ENCODE peak calls at places on chromosomes 7 and 10, in six cellular contexts. Q, X, J, N, G and O are unnamed samples.

GRCh38 chr7:13144622-13145021 is 457.2 kb downstream of the ARL4A start:
- DNase-seq in Q (no peak), X (no peak), J (peak), N (no peak), G (no peak), O (no peak)

GRCh38 chr10:62437696-62438095 is 63.5 kb downstream of the ZNF365 start:
- DNase-seq in Q (no peak), X (peak), J (peak), N (no peak), G (no peak), O (no peak)

GRCh38 chr7:114921636-114922150 is at the start of gene MDFIC:
- DNase-seq in Q (no peak), X (no peak), J (no peak), N (no peak), G (no peak), O (peak)

GRCh38 chr7:10212664-10213063 is 761.0 kb upstream of the PHF14 start:
- DNase-seq in Q (no peak), X (no peak), J (no peak), N (no peak), G (no peak), O (no peak)

GRCh38 chr7:134327896-134328295 is 11.2 kb upstream of the SLC35B4 start:
- DNase-seq in Q (peak), X (peak), J (peak), N (no peak), G (no peak), O (no peak)

GRCh38 chr10:62196528-62196927 is 72.1 kb downstream of the RTKN2 start:
- DNase-seq in Q (no peak), X (no peak), J (no peak), N (no peak), G (no peak), O (no peak)

GRCh38 chr10:45106257-45106856 is 105.6 kb downstream of the ZNF22 start:
- DNase-seq in Q (no peak), X (no peak), J (no peak), N (no peak), G (no peak), O (no peak)

GRCh38 chr10:114691442-114691941 is 33.4 kb upstream of the ABLIM1 start:
- DNase-seq in Q (no peak), X (no peak), J (peak), N (no peak), G (no peak), O (no peak)

GRCh38 chr7:138875794-138876193 is 77.8 kb upstream of the ATP6V0A4 start:
- DNase-seq in Q (no peak), X (no peak), J (peak), N (no peak), G (no peak), O (no peak)

GRCh38 chr7:130943981-130944380 is 210.0 kb upstream of the KLF14 start:
- DNase-seq in Q (no peak), X (no peak), J (peak), N (no peak), G (no peak), O (no peak)

GRCh38 chr7:136687693-136688322 is 180.6 kb upstream of the CHRM2 start:
- DNase-seq in Q (no peak), X (no peak), J (peak), N (no peak), G (no peak), O (no peak)

GRCh38 chr10:58952747-58953466 is 223.5 kb upstream of the PHYHIPL start:
- DNase-seq in Q (peak), X (peak), J (peak), N (no peak), G (no peak), O (no peak)

DNA sequence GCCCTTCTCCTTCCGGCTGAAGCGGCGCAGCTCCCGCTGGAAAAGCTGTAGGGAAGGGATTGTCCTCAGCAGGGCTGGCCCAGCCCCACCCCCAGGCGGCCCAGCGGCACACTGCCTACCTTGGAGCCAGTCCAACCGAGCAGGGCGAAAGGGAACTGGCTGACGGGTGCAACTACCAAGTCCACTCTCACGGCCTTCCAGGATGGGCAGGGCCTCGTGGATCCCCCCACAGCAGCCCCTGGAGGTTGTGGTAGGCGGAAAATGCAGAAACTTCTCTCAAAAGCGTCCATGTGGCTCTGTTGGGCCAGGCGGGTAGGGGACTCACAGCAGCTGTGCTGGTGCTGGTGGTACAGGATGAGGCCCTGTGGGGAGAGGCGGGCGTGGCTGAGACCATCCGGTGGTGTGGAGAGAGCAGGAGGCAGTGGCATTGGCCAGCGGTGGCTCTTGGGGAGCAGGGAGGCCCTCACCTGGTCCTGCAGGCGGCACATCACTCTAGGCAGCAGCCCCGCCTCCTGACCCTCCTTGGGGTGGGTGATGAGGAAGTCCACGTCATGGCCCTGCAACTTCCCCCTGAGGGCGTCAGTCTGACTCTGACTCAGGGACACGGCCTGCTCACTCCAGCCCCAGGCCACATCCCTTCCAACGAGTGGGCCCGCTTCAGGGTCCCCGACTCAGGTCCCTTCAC is 8.4 kb upstream of the PGAM2 start:
- DNase-seq in Q (peak), X (peak), J (peak), N (no peak), G (peak), O (peak)
- TF ChIP-seq POLR2A in Q (no peak), X (no peak), J (no peak), N (no peak), G (no peak), O (peak)

DNA sequence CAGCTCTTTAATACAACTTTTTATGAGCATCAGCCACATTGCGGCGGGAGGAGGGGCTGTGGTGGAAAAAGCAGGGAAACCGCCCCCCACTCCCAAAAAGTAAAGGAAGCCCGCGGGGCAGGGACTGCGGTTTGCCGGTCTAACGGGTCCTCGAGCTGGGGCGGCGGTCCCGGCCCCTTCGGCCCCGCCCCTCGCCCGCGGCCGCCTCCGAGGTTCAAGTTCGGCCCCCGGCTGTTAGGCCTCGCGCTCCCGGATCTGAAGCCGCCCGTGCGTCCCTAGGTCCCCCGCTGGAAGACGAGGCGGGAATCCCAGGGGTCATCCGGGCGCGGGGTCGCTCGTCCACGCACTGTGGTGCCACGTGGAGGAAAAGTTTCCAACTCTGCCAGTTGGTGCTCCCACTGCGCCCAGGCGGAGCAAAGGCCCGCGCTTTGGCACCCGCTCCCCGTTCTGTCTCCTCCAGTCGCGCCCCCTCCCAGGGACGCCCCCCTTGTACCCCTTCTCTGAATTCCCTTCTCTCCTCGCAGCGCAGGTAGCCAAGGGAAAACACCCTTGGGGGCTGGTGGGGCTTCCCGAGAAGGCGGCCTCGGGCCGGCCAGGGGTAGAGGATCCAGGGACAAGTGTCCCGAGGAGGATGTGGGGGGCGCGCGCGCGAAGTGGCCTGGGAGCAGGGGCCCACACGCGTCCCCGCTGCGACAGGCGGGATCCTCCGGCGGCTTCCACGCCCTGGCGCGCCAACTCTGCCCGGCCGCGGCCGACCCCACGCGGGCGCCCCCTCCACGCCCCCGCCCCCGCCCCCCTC is 798 bp upstream of the AUTS2 start:
- DNase-seq in Q (peak), X (peak), J (no peak), N (peak), G (peak), O (peak)
- TF ChIP-seq POLR2A in Q (no peak), X (no peak), J (no peak), N (no peak), G (no peak), O (peak)

DNA sequence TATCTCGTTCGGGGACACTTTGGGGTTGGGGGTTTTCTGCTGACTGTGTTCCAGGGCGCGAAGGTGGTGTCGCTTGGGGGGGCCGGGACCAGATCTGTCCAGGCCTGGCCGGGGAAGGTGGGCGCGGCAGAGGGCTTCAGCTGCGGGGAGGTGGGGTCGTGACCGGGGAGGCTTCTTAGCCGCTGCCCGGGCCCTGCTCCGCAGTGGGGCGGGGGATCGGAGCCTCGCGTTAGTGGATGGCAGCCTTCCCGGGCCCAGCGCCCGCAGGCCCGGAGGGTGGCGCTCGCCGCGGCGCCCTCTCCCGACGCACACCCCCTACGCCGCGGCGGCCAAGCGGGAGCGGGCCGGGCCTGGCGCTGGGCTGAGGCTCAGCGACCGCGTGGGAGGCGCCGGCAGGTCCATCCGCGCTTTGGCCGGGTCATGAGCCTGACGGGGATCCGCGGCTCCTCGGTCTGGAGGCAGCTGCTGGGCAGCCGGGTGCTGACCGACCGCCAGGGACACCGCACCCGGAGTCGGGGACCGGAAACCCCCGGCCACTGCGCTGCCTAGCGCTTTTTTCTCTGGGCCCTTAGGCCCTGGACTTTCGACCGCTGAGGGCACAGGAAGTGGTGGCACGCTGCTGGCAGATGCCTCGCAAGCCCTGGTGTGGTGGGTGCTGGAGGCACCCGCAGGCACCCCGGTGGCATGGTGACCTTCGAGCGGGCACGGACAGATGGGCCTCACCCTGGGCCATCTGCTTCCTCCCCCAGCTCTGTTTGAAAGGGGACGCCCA is 1.2 kb downstream of the AGAP3 start:
- DNase-seq in Q (peak), X (peak), J (peak), N (no peak), G (peak), O (peak)
- TF ChIP-seq POLR2A in Q (no peak), X (peak), J (no peak), N (no peak), G (no peak), O (peak)

GRCh38 chr10:124917939-124918830 is 23.7 kb upstream of the ZRANB1 start:
- DNase-seq in Q (peak), X (peak), J (peak), N (no peak), G (no peak), O (peak)
- TF ChIP-seq POLR2A in Q (no peak), X (no peak), J (no peak), N (no peak), G (no peak), O (no peak)

GRCh38 chr7:35909870-35910357 is 109.1 kb downstream of the SEPTIN7 start:
- DNase-seq in Q (no peak), X (no peak), J (no peak), N (no peak), G (no peak), O (no peak)

GRCh38 chr7:35908305-35909223 is 107.7 kb downstream of the SEPTIN7 start:
- DNase-seq in Q (peak), X (no peak), J (no peak), N (no peak), G (peak), O (no peak)

GRCh38 chr7:35905555-35905954 is 104.7 kb downstream of the SEPTIN7 start:
- DNase-seq in Q (no peak), X (no peak), J (peak), N (no peak), G (no peak), O (no peak)

GRCh38 chr7:35906191-35906908 is 105.5 kb downstream of the SEPTIN7 start:
- DNase-seq in Q (peak), X (peak), J (peak), N (no peak), G (peak), O (peak)
- TF ChIP-seq POLR2A in Q (no peak), X (no peak), J (peak), N (no peak), G (no peak), O (no peak)

GRCh38 chr7:38905026-38905759 is 3.8 kb downstream of the VPS41 start:
- DNase-seq in Q (no peak), X (no peak), J (peak), N (no peak), G (no peak), O (no peak)

GRCh38 chr7:38909870-38910269 is 879 bp upstream of the VPS41 start:
- DNase-seq in Q (no peak), X (no peak), J (no peak), N (no peak), G (no peak), O (no peak)

GRCh38 chr7:38903057-38903456 is 5.9 kb downstream of the VPS41 start:
- DNase-seq in Q (no peak), X (no peak), J (no peak), N (no peak), G (no peak), O (no peak)

GRCh38 chr7:38907066-38907465 is 1.9 kb downstream of the VPS41 start:
- DNase-seq in Q (no peak), X (no peak), J (no peak), N (no peak), G (no peak), O (no peak)

GRCh38 chr7:38908759-38909335 is at the start of gene VPS41:
- DNase-seq in Q (peak), X (peak), J (peak), N (peak), G (peak), O (peak)
- TF ChIP-seq POLR2A in Q (no peak), X (peak), J (no peak), N (no peak), G (no peak), O (no peak)

GRCh38 chr10:132395704-132396494 is 1.1 kb upstream of the PWWP2B start:
- DNase-seq in Q (peak), X (no peak), J (no peak), N (peak), G (peak), O (peak)

GRCh38 chr10:132398566-132398991 is 1.6 kb downstream of the PWWP2B start:
- DNase-seq in Q (no peak), X (no peak), J (no peak), N (no peak), G (peak), O (no peak)

GRCh38 chr10:132397671-132398565 is 918 bp downstream of the PWWP2B start:
- DNase-seq in Q (peak), X (no peak), J (peak), N (no peak), G (peak), O (peak)

GRCh38 chr10:132396495-132397035 is 435 bp upstream of the PWWP2B start:
- DNase-seq in Q (peak), X (peak), J (peak), N (no peak), G (peak), O (peak)

GRCh38 chr10:132397036-132397541 is at the start of gene PWWP2B:
- DNase-seq in Q (peak), X (no peak), J (peak), N (no peak), G (peak), O (peak)
- TF ChIP-seq POLR2A in Q (no peak), X (peak), J (no peak), N (no peak), G (no peak), O (peak)

GRCh38 chr10:133396035-133396624 is 2.2 kb downstream of the MTG1 start:
- DNase-seq in Q (no peak), X (no peak), J (no peak), N (no peak), G (no peak), O (no peak)

GRCh38 chr10:133394801-133395221 is 854 bp downstream of the MTG1 start:
- DNase-seq in Q (no peak), X (no peak), J (no peak), N (no peak), G (no peak), O (peak)

GRCh38 chr10:133393401-133394063 is 425 bp upstream of the MTG1 start:
- DNase-seq in Q (no peak), X (no peak), J (no peak), N (no peak), G (no peak), O (peak)

GRCh38 chr10:133391761-133392518 is 2.0 kb upstream of the MTG1 start:
- DNase-seq in Q (no peak), X (no peak), J (no peak), N (no peak), G (no peak), O (no peak)

DNA sequence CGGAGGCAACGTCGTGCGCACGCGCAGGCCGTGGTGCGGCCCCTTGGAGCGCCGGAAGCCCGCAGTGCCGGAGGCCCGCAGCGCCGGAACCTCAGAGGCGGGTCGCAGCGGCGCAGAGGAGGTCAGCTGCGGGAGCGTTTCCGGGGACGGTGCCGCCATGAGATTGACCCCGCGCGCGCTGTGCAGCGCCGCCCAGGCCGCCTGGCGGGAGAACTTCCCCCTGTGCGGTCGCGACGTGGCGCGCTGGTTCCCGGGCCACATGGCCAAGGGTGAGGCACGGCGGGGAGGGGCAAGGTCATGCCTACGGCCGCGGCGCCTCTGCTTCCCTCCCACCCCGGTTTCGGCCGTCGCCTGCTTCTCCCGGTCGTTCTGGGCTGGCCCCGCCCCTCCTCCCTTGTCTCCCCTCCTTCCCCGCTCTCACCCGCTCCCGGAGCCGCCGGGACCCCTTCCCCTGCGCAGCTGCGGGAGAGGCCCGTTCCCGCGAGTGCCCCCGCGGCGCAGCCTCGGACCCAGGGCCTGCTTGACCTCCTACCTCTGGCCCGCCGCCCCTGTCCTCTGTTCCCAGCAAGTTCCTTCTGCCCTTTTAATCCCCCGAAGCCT is at the start of gene MTG1:
- DNase-seq in Q (peak), X (peak), J (peak), N (peak), G (peak), O (peak)
- TF ChIP-seq POLR2A in Q (peak), X (peak), J (peak), N (no peak), G (no peak), O (peak)

DNA sequence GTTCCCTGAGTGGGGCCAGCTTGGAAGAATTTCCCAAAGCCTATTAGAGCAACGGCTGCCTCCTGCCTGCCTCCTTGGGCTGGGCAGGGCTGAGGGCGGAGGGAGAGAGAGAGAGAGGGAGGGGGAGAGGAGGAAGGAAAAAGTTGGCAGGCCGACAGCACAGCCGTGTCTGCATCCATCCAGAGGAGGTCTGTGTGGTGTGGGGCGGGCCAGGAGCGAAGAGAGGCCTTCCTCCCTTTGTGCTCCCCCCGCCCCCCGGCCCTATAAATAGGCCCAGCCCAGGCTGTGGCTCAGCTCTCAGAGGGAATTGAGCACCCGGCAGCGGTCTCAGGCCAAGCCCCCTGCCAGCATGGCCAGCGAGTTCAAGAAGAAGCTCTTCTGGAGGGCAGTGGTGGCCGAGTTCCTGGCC is at the start of gene AQP1:
- DNase-seq in Q (peak), X (no peak), J (no peak), N (no peak), G (peak), O (peak)
- TF ChIP-seq POLR2A in Q (no peak), X (no peak), J (no peak), N (no peak), G (peak), O (peak)